ENCODE peak calls at places on chromosomes 1 and 21, in seven cellular contexts. J is neural progenitor cell, Z is prostate gland, W is GM23338, Q is ovary, X is lower lobe of right lung, E is cardiac muscle cell. N is an unnamed sample.

GRCh38 chr1:102879439-102879993 is 228.8 kb downstream of the COL11A1 start:
- DNase-seq in W (no peak), J (no peak), Q (no peak), E (peak; percentile 59), X (no peak), Z (no peak), N (no peak)

GRCh38 chr1:158942490-158942889 is 11.1 kb downstream of the PYHIN1 start:
- DNase-seq in Q (no peak), X (no peak), J (no peak), E (no peak), W (no peak), Z (no peak), N (no peak)

GRCh38 chr1:210413951-210414350 is 85.2 kb downstream of the HHAT start:
- DNase-seq in Z (no peak), X (no peak), Q (no peak), W (no peak), E (no peak), J (no peak), N (no peak)

GRCh38 chr1:89198081-89198480 is 661 bp downstream of the GBP4 start:
- DNase-seq in W (peak; percentile 21), J (no peak), E (peak; percentile 10), Z (no peak), X (no peak), Q (no peak), N (no peak)

GRCh38 chr1:197096137-197096536 is 29.1 kb upstream of the F13B start:
- DNase-seq in W (no peak), Q (no peak), Z (no peak), J (no peak), E (peak; percentile 14), X (no peak), N (peak; percentile 45)

GRCh38 chr1:236480758-236481436 is 42.9 kb upstream of the LGALS8 start:
- DNase-seq in W (no peak), Q (no peak), X (no peak), E (no peak), J (no peak), Z (no peak), N (no peak)

GRCh38 chr1:11634759-11635158 is 19.5 kb downstream of the FBXO2 start:
- DNase-seq in Q (no peak), X (no peak), W (no peak), J (no peak), Z (no peak), E (no peak), N (no peak)

GRCh38 chr1:224517171-224517570 is 82.6 kb upstream of the WDR26 start:
- DNase-seq in E (no peak), Q (no peak), Z (no peak), W (no peak), X (no peak), J (no peak), N (no peak)

GRCh38 chr1:156493154-156493631 is 7.4 kb downstream of the MEF2D start:
- DNase-seq in W (no peak), X (no peak), Q (no peak), E (no peak), Z (peak; percentile 84), J (peak; percentile 55), N (peak; percentile 99)

GRCh38 chr1:40627987-40628902 is 37.2 kb downstream of the RIMS3 start:
- DNase-seq in E (no peak), Z (no peak), W (no peak), J (no peak), Q (no peak), X (no peak), N (no peak)

GRCh38 chr1:225872075-225872430 is 10.1 kb downstream of the TMEM63A start:
- DNase-seq in J (no peak), Q (no peak), X (no peak), W (no peak), E (no peak), Z (no peak), N (no peak)

GRCh38 chr1:26278835-26279597 is 870 bp upstream of the SH3BGRL3 start:
- DNase-seq in Q (no peak), Z (peak; percentile 46), W (no peak), X (no peak), E (peak; percentile 39), J (peak; percentile 24), N (peak; percentile 81)

GRCh38 chr1:230588323-230588746 is 53.9 kb upstream of the COG2 start:
- DNase-seq in X (no peak), E (no peak), Z (no peak), Q (no peak), J (no peak), W (no peak), N (no peak)

GRCh38 chr21:34552324-34553198 is 40.6 kb upstream of the KCNE1 start:
- DNase-seq in W (no peak), J (no peak), Q (no peak), X (no peak), E (peak; percentile 53), Z (no peak), N (no peak)

GRCh38 chr1:67978988-67979516 is 71.4 kb downstream of the DIRAS3 start:
- DNase-seq in E (peak; percentile 72), Z (no peak), X (no peak), J (no peak), Q (no peak), W (no peak), N (no peak)

GRCh38 chr1:32894681-32895080 is 6.5 kb downstream of the TMEM54 start:
- DNase-seq in J (peak; percentile 38), W (no peak), Q (no peak), X (no peak), E (no peak), Z (no peak), N (no peak)

GRCh38 chr1:205444300-205444930 is 11.4 kb downstream of the BLACAT1 start:
- DNase-seq in J (no peak), E (peak; percentile 45), Q (no peak), W (peak; percentile 29), X (no peak), Z (no peak), N (no peak)

GRCh38 chr1:17575786-17576584 is 36.5 kb downstream of the ARHGEF10L start:
- DNase-seq in Q (no peak), J (no peak), X (no peak), W (no peak), Z (no peak), E (no peak), N (no peak)

GRCh38 chr1:201890223-201890622 is 1.5 kb downstream of the SHISA4 start:
- DNase-seq in X (no peak), Q (no peak), E (no peak), J (no peak), Z (no peak), W (no peak), N (peak; percentile 80)

GRCh38 chr1:184199036-184199796 is 147.7 kb downstream of the TSEN15 start:
- DNase-seq in J (no peak), X (no peak), Q (no peak), Z (no peak), W (no peak), E (peak; percentile 7), N (no peak)

GRCh38 chr1:167431261-167431908 is 86.9 kb downstream of the CD247 start:
- DNase-seq in Z (no peak), J (peak; percentile 47), X (no peak), E (no peak), W (peak; percentile 30), Q (no peak), N (peak; percentile 20)

GRCh38 chr1:201221201-201221846 is 30.7 kb downstream of the IGFN1 start:
- DNase-seq in E (no peak), J (no peak), Z (no peak), W (no peak), X (no peak), Q (no peak), N (peak; percentile 15)

GRCh38 chr1:21335750-21336168 is 45.5 kb upstream of the ECE1 start:
- DNase-seq in X (no peak), W (no peak), Z (no peak), J (no peak), Q (no peak), E (no peak), N (no peak)
- H3K27ac ChIP-seq in X (peak overlapping the region; percentile 78), W (no peak overlapping the region), Z (peak overlapping the region; percentile 81), J (no peak overlapping the region), Q (peak overlapping the region; percentile 92), E (no peak overlapping the region), N (no peak overlapping the region)

DNA sequence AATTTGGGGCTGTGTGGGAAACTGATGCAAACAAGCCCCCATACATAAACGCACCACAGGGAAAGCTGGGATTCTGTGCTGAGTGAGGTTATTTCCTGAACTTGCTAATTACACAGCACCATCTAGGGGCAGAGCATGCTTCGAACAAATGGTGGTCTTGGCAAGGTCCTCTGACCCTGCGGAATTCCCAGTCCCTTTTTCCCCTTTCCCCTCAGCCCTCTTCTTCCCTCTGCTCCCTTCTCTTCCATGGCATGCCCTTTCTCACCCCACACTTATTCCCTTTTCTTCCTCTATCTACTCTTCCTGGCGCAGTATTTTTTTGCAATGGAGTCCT is 134.5 kb upstream of the VANGL1 start:
- DNase-seq in X (no peak), E (peak; percentile 68), Q (peak; percentile 30), W (peak; percentile 69), J (peak; percentile 64), Z (no peak), N (peak; percentile 40)
- TF ChIP-seq CTCF in X (peak; percentile 23), E (peak; percentile 60), Q (no peak), W (peak; percentile 74), J (peak; percentile 60), Z (peak; percentile 20), N (peak; percentile 79)

DNA sequence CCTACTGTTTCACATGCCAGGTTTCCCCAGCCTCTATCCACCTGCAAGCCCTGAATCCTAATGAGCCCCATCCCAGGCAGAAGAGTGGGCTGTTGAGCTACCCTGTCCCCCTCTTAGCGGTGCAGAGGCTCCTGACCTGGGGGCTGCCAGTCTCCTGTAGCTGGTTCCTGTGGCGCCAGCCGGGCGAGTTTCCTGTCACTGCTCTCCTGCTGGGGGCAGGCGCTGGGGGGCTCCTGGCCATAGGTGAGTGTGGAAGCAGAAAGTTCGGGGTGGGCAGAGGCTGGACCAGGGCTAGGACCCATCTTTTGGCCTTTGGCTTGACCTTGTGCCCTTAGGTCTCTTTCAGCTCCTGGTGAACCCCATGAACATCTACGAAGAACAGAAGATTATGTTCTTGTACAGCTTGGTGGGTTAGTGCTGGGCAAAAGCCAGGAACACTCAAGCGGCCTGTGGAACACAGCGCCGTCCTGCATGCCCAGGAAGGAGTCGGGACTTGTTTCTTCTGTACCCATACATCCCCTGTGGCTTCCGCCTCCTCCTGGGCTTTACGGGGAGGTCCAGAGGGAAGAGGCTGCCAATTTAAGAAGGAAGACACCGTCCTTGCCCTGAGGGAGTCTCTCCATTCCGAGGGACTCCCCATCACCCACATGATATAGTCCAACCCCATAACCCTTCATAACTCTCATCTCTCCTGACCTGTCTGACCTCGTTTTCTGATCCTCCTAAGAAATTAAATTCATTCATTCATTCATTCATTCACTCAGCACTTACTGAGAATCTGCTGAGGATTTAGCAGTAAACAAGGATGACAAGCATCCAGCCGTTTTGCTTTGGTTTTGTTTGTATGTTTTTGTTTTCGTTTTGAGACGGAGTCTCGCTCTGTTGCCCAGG is 939 bp downstream of the DCST1 start:
- DNase-seq in E (no peak), J (no peak), X (no peak), Q (no peak), W (no peak), Z (no peak), N (no peak)
- H3K27ac ChIP-seq in E (no peak overlapping the region), J (no peak overlapping the region), X (no peak overlapping the region), Q (no peak overlapping the region), W (no peak overlapping the region), Z (no peak overlapping the region), N (no peak overlapping the region)

DNA sequence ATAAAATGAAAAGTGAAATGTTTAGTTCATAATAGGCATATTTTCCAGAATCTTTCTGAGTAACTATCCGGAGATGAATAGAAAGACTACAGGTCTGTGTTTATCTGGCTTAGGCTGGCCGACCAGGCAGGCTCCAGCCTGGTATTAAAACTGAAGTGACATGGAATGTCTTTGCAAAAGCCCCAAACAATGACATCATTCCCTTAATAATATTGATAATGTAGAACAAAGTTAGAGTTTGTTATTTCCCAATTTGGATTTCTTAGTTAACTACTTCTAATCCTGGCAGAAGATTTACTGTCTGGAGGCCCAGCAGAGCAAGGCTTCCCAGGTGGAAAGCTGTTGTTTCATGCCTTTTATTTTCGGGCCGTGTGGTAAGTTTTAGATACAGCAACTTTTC is 207.7 kb downstream of the GREM2 start:
- DNase-seq in Q (no peak), X (no peak), W (no peak), E (no peak), J (no peak), Z (no peak), N (no peak)
- TF ChIP-seq CTCF in Q (no peak), X (no peak), W (no peak), E (no peak), J (no peak), Z (no peak), N (no peak)

N was measured in WERI-Rb-1.